ENCODE peak calls at places on chromosomes 16 and 17, in ten cellular contexts. F is colonic mucosa, M is A549, I is endodermal cell, Y is cardiac fibroblast, L is right atrium auricular region, U is epithelial cell of esophagus, X is astrocyte of the spinal cord, T is ovary, Z is heart right ventricle. O is an unnamed sample.

GRCh38 chr16:87442581-87442966 is 50.2 kb downstream of the ZCCHC14 start:
- DNase-seq in Y (no peak), F (no peak), T (no peak), Z (no peak), M (no peak), U (no peak), I (no peak), L (no peak), X (no peak), O (no peak)

GRCh38 chr16:30567160-30567990 is 4.1 kb downstream of the ZNF688 start:
- DNase-seq in T (no peak), U (peak), F (no peak), Y (no peak), M (peak), L (no peak), Z (no peak), I (no peak), X (no peak), O (no peak)

GRCh38 chr17:76523084-76524037 is 14.1 kb downstream of the CYGB start:
- DNase-seq in X (no peak), L (no peak), F (peak), Z (peak), M (peak), T (peak), U (peak), I (peak), Y (peak), O (peak)

GRCh38 chr16:88339926-88340754 is 42.6 kb upstream of the ZNF469 start:
- DNase-seq in Y (no peak), M (no peak), L (no peak), X (no peak), T (no peak), Z (no peak), F (peak), U (no peak), I (no peak), O (no peak)

GRCh38 chr16:72983241-72983640 is 64.7 kb downstream of the ZFHX3 start:
- DNase-seq in I (no peak), M (no peak), Z (no peak), Y (no peak), T (no peak), U (no peak), L (no peak), F (no peak), X (no peak), O (no peak)

GRCh38 chr17:80650751-80651173 is 106.1 kb downstream of the RPTOR start:
- DNase-seq in M (no peak), T (no peak), I (peak), Y (no peak), F (no peak), Z (no peak), X (no peak), U (no peak), L (no peak), O (peak)

GRCh38 chr16:10776280-10776679 is 32.6 kb downstream of the NUBP1 start:
- DNase-seq in X (no peak), F (no peak), L (no peak), U (no peak), Z (no peak), T (no peak), I (no peak), M (no peak), Y (no peak), O (no peak)

GRCh38 chr16:4691666-4692412 is 1.5 kb upstream of the NUDT16L1 start:
- DNase-seq in U (no peak), F (no peak), Z (no peak), X (no peak), L (no peak), T (no peak), M (no peak), I (peak), Y (no peak), O (no peak)

GRCh38 chr17:18951941-18952842 is at the start of gene SLC5A10:
- DNase-seq in Z (no peak), T (no peak), M (peak), L (no peak), X (no peak), I (peak), Y (no peak), F (no peak), U (no peak), O (no peak)

GRCh38 chr17:64781394-64781793 is 119.3 kb upstream of the SMURF2 start:
- DNase-seq in U (peak), T (no peak), X (no peak), L (peak), Z (peak), Y (peak), M (no peak), I (peak), F (peak), O (peak)

GRCh38 chr16:31216552-31217530 is at the start of gene PYDC1:
- DNase-seq in F (no peak), U (no peak), M (no peak), L (no peak), Y (no peak), T (no peak), Z (no peak), X (no peak), I (peak), O (no peak)

GRCh38 chr17:79633154-79633553 is 22.3 kb upstream of the RBFOX3 start:
- DNase-seq in X (no peak), M (no peak), Z (no peak), L (peak), T (no peak), U (no peak), Y (no peak), I (peak), F (no peak), O (no peak)

GRCh38 chr17:43175213-43176118 is 4.5 kb downstream of the NBR1 start:
- DNase-seq in X (peak), U (no peak), Z (no peak), L (no peak), F (no peak), T (no peak), I (no peak), Y (peak), M (no peak), O (peak)

GRCh38 chr17:18041776-18042175 is 2.6 kb downstream of the GID4 start:
- DNase-seq in U (peak), Z (no peak), I (no peak), X (peak), L (no peak), Y (peak), F (no peak), T (no peak), M (peak), O (peak)

GRCh38 chr16:27759947-27760844 is 210.3 kb downstream of the KATNIP start:
- DNase-seq in M (no peak), L (no peak), X (no peak), U (no peak), T (no peak), I (no peak), Y (no peak), Z (no peak), F (no peak), O (no peak)

GRCh38 chr16:57270221-57271062 is 14.0 kb downstream of the PLLP start:
- DNase-seq in U (no peak), M (no peak), F (no peak), Z (no peak), Y (no peak), L (no peak), T (no peak), I (peak), X (no peak), O (no peak)

GRCh38 chr17:60147553-60148241 is 2.1 kb upstream of the CA4 start:
- DNase-seq in F (peak), T (no peak), I (no peak), Y (no peak), M (no peak), U (no peak), Z (no peak), X (no peak), L (no peak), O (peak)

GRCh38 chr17:57086069-57086930 is 1.3 kb downstream of the AKAP1 start:
- DNase-seq in U (peak), Z (no peak), M (peak), X (no peak), T (no peak), L (no peak), F (peak), Y (no peak), I (peak), O (peak)

GRCh38 chr17:70677783-70678647 is 508.7 kb downstream of the KCNJ2 start:
- DNase-seq in L (no peak), T (no peak), F (no peak), Z (no peak), Y (no peak), I (peak), M (no peak), U (no peak), X (peak), O (no peak)

GRCh38 chr16:88478115-88478514 is 25.0 kb downstream of the ZFPM1 start:
- DNase-seq in T (no peak), Z (no peak), F (no peak), U (no peak), M (no peak), L (no peak), Y (no peak), I (no peak), X (no peak), O (no peak)

GRCh38 chr16:50741225-50741807 is 570 bp upstream of the CYLD start:
- DNase-seq in T (peak), L (no peak), I (no peak), F (peak), M (peak), U (peak), Y (no peak), X (no peak), Z (peak), O (no peak)

GRCh38 chr16:71900336-71900735 is 5.0 kb downstream of the IST1 start:
- DNase-seq in X (no peak), M (no peak), L (no peak), F (no peak), Z (no peak), T (no peak), U (no peak), Y (peak), I (no peak), O (peak)

GRCh38 chr16:3590736-3591435 is 13.7 kb upstream of the NLRC3 start:
- DNase-seq in M (no peak), Z (no peak), L (no peak), U (peak), X (no peak), Y (no peak), T (no peak), F (no peak), I (no peak), O (no peak)

GRCh38 chr16:3589991-3590701 is 12.9 kb upstream of the NLRC3 start:
- DNase-seq in F (no peak), T (no peak), X (no peak), L (no peak), Y (no peak), M (no peak), U (no peak), I (no peak), Z (no peak), O (no peak)

GRCh38 chr16:3589001-3589400 is 11.8 kb upstream of the NLRC3 start:
- DNase-seq in M (no peak), I (no peak), F (no peak), Y (no peak), T (no peak), Z (no peak), X (no peak), L (no peak), U (no peak), O (no peak)

GRCh38 chr16:3587547-3588110 is 10.4 kb upstream of the NLRC3 start:
- DNase-seq in X (no peak), T (no peak), I (no peak), L (no peak), Y (no peak), Z (no peak), F (no peak), U (no peak), M (no peak), O (no peak)

DNA sequence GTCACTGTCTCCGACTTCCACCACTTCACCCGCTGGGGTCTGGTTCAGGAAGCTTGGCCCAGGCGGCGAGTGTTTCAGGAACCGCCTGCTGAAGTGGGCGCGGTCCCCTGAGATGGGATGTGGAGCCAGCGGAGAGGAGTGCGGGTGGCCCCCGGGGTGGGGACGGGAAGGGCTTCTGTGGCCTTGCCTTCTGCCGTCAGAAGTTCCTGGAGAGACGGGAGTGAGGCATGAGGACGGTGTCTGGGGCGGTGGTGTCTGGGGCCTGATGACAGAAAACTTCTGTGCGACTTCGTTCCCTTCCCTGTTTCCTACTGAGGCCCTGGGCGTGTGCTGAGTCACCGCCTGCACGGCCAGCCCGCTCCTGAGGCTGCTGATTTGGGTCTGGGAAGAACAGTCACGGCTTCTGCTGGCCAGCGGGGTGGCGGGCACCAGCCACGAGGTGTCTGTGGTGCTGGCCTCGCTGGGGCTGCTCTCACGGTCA is 12.3 kb upstream of the NLRC3 start:
- DNase-seq in Y (no peak), T (no peak), I (no peak), M (no peak), L (no peak), Z (no peak), U (no peak), F (no peak), X (no peak), O (peak)
- H3K4me3 ChIP-seq in Y (no peak), T (no peak), I (no peak), M (no peak), L (no peak), Z (no peak), U (no peak), F (no peak), X (no peak), O (no peak)

GRCh38 chr16:82755570-82756282 is 129.0 kb downstream of the CDH13 start:
- DNase-seq in Z (no peak), M (no peak), U (no peak), Y (peak), L (no peak), F (no peak), X (peak), T (no peak), I (peak), O (no peak)
- TF ChIP-seq CTCF in Z (no peak), M (peak), U (no peak), Y (peak), L (no peak), F (no peak), X (peak), T (no peak), I (peak), O (peak)

DNA sequence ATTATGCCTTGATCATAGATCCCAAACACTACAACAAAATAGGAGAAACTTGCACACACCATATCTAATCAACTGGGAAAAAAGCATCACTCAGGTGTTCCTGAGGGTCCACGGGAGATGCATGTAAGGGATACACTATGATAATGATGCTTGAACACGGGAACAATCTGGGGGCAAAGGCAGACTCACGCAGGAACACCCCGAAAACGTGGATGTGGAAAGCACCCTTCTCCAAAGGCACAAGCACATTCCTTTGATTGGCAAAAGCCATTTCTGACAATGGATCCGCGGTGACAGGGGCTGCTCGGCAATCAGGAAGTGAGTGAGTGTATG is 1.3 kb downstream of the ZNF652 start:
- DNase-seq in Z (no peak), F (no peak), X (no peak), M (no peak), Y (peak), T (no peak), U (no peak), L (no peak), I (peak), O (no peak)
- H3K4me3 ChIP-seq in Z (peak), F (peak), X (peak), M (peak), Y (peak), T (peak), U (peak), L (peak), I (peak), O (peak)

DNA sequence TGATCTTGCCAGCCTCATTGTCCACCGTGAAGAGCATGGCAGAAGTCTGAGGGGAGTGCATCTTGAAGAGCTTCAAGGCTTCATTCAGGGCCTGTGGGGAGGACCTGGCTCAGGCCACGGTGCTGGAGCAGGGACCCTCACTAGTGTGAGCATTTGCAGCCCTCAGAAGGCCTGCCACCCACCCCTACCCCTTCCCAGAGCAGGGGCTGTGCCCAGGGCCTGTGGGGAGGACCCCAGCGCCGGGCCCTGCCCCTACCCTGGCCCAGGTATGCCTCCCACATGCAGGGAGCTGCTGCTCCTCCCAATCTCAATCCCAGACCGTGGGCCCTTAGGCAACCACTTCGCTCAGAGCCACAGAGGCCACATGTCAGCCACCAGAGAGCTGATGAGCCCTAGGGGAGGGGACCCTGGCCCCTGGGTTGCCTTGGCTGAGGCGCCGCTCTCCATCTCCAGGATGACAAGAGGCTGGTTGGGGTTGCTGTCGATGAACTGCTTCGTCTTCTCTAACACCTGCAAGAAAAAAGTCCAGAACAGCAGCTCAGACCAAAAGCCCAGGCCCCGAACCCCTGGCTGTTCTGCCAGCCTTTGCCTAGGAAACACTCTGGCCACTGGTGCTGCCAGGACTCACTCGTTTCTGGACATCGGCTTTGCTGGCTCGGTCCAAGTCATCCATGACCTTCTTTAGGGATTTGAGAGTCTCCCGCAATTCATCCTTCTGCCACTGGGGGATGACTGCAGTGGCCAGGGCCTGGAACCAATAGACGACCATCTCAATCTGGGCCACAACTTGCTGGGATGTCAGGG is 1.8 kb upstream of the EXOSC6 start:
- DNase-seq in M (peak), U (peak), I (peak), F (peak), X (peak), L (peak), Y (peak), Z (peak), T (no peak), O (peak)
- TF ChIP-seq CTCF in M (peak), U (peak), I (peak), F (peak), X (peak), L (peak), Y (peak), Z (peak), T (no peak), O (peak)

GRCh38 chr16:1379863-1380174 is 28.1 kb downstream of the GNPTG start:
- DNase-seq in M (no peak), Y (no peak), U (no peak), X (no peak), L (no peak), Z (no peak), F (no peak), I (peak), T (no peak), O (no peak)
- H3K4me3 ChIP-seq in M (peak), Y (no peak), U (peak), X (peak), L (peak), Z (no peak), F (peak), I (peak), T (peak), O (peak)

DNA sequence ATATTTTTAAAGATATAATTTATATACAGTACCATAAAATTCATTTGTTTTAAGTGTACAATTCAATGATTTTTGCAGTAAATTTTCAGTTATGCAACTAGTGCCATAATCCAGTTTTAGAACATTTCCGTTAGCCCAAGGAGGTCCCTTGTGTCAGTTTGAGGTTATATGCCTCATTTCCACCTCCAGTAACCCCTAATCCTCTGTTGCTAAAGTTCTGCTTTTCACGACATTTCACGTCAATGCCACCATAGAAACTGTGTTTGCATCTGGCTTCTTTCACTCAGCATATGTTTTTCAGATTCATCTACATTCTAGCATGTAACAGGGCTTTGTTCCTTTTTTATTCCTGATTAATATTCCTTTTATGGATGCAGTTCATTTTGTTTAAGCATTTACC is 42.4 kb upstream of the NUDT7 start:
- DNase-seq in F (no peak), L (no peak), Z (no peak), Y (no peak), X (no peak), U (no peak), M (peak), T (no peak), I (no peak), O (peak)
- TF ChIP-seq CTCF in F (no peak), L (no peak), Z (no peak), Y (no peak), X (no peak), U (no peak), M (no peak), T (no peak), I (no peak), O (no peak)